ENCODE peak calls at places on chromosomes 7 and 10, in six cellular contexts. F is astrocyte of the spinal cord, O is epithelial cell of esophagus, J is cardiac muscle cell, B is HCT116, I is progenitor cell of endocrine pancreas. C is an unnamed sample.

GRCh38 chr7:88202799-88203198 is 17.0 kb downstream of the SRI start:
- DNase-seq in B (no peak), J (no peak), I (no peak), O (no peak), F (no peak), C (no peak)

GRCh38 chr10:23525406-23525805 is 86.5 kb downstream of the OTUD1 start:
- DNase-seq in J (peak), F (peak), I (no peak), O (peak), B (no peak), C (peak)

GRCh38 chr7:1309996-1310395 is 77.3 kb downstream of the UNCX start:
- DNase-seq in B (no peak), J (no peak), O (no peak), I (no peak), F (no peak), C (no peak)

GRCh38 chr7:44307905-44308740 is 17.3 kb downstream of the CAMK2B start:
- DNase-seq in O (peak), B (no peak), F (no peak), I (no peak), J (no peak), C (no peak)

GRCh38 chr7:5431485-5432118 is 8.0 kb upstream of the TNRC18 start:
- DNase-seq in B (no peak), J (no peak), F (no peak), O (no peak), I (no peak), C (no peak)

GRCh38 chr7:11458736-11459483 is 373.1 kb downstream of the THSD7A start:
- DNase-seq in F (peak), I (no peak), B (no peak), J (no peak), O (peak), C (peak)

GRCh38 chr7:28922618-28923331 is 35.4 kb downstream of the TRIL start:
- DNase-seq in O (peak), B (peak), F (peak), J (peak), I (peak), C (peak)

GRCh38 chr7:27161214-27161720 is 4.1 kb downstream of the HOXA9 start:
- DNase-seq in B (no peak), F (no peak), I (no peak), J (no peak), O (no peak), C (no peak)

GRCh38 chr7:29946428-29947186 is 43.0 kb downstream of the SCRN1 start:
- DNase-seq in B (peak), F (peak), O (peak), J (peak), I (no peak), C (peak)

GRCh38 chr7:13055732-13056369 is 368.4 kb downstream of the ARL4A start:
- DNase-seq in B (no peak), I (no peak), J (no peak), F (no peak), O (no peak), C (no peak)

GRCh38 chr10:3754727-3755439 is 30.1 kb downstream of the KLF6 start:
- DNase-seq in F (peak), I (no peak), J (no peak), O (peak), B (peak), C (peak)

GRCh38 chr10:110857265-110858158 is 14.2 kb upstream of the PDCD4 start:
- DNase-seq in J (no peak), B (no peak), I (no peak), F (no peak), O (peak), C (no peak)

GRCh38 chr10:23437987-23438546 is 808 bp upstream of the OTUD1 start:
- DNase-seq in O (no peak), J (no peak), B (no peak), I (no peak), F (no peak), C (no peak)

GRCh38 chr7:102993532-102994029 is 80.8 kb downstream of the LRRC17 start:
- DNase-seq in O (no peak), J (no peak), F (peak), B (no peak), I (no peak), C (no peak)

GRCh38 chr7:144454256-144455039 is 51.0 kb upstream of the NOBOX start:
- DNase-seq in F (peak), B (peak), I (no peak), J (no peak), O (peak), C (no peak)

GRCh38 chr10:117005454-117006055 is 568 bp upstream of the SHTN1 start:
- DNase-seq in B (peak), J (peak), F (no peak), O (no peak), I (peak), C (peak)

GRCh38 chr7:151172273-151173141 is 5.0 kb upstream of the GBX1 start:
- DNase-seq in J (peak), O (peak), F (peak), I (peak), B (peak), C (peak)

GRCh38 chr10:22550732-22551131 is 163.6 kb downstream of the PIP4K2A start:
- DNase-seq in F (peak), J (peak), B (peak), O (peak), I (no peak), C (peak)

GRCh38 chr10:3151889-3152565 is 20.6 kb downstream of the PITRM1 start:
- DNase-seq in O (no peak), B (no peak), F (no peak), J (no peak), I (no peak), C (no peak)

GRCh38 chr10:99766282-99766681 is 16.2 kb upstream of the ABCC2 start:
- DNase-seq in F (no peak), B (no peak), O (no peak), I (no peak), J (no peak), C (no peak)

GRCh38 chr7:157928808-157929425 is 592.1 kb downstream of the DNAJB6 start:
- DNase-seq in J (no peak), I (no peak), O (no peak), F (no peak), B (no peak), C (no peak)

GRCh38 chr7:3107889-3108570 is 64.4 kb upstream of the CARD11 start:
- DNase-seq in J (no peak), I (no peak), F (no peak), O (peak), B (no peak), C (peak)

GRCh38 chr10:103276251-103276936 is 544 bp upstream of the INA start:
- DNase-seq in O (no peak), F (no peak), J (no peak), I (no peak), B (no peak), C (no peak)

GRCh38 chr7:17103984-17104383 is 194.5 kb upstream of the AHR start:
- DNase-seq in I (no peak), J (peak), O (no peak), B (no peak), F (no peak), C (no peak)

GRCh38 chr10:33812586-33812985 is 478.1 kb upstream of the NRP1 start:
- DNase-seq in O (no peak), F (no peak), J (no peak), I (no peak), B (no peak), C (no peak)

GRCh38 chr7:96526492-96526891 is 183.2 kb downstream of the SEM1 start:
- DNase-seq in F (no peak), B (no peak), I (no peak), O (no peak), J (no peak), C (no peak)

GRCh38 chr10:114343623-114344306 is 60.5 kb downstream of the AFAP1L2 start:
- DNase-seq in I (no peak), B (no peak), J (no peak), O (no peak), F (peak), C (no peak)

GRCh38 chr7:69934475-69934903 is 336.2 kb downstream of the AUTS2 start:
- DNase-seq in I (no peak), F (no peak), B (no peak), O (no peak), J (peak), C (no peak)

GRCh38 chr7:65251851-65252620 is 121.6 kb upstream of the ZNF92 start:
- DNase-seq in F (peak), B (peak), J (peak), O (peak), I (peak), C (peak)

GRCh38 chr10:91756286-91756685 is 41.9 kb upstream of the TNKS2 start:
- DNase-seq in B (no peak), J (no peak), I (no peak), O (peak), F (peak), C (no peak)

GRCh38 chr10:89043052-89043451 is 52.5 kb downstream of the FAS start:
- DNase-seq in I (no peak), O (peak), B (no peak), F (no peak), J (no peak), C (no peak)

GRCh38 chr10:63268139-63268797 is 135.1 kb downstream of the NRBF2 start:
- DNase-seq in B (no peak), O (peak), I (no peak), F (peak), J (peak), C (no peak)

GRCh38 chr10:8136745-8137144 is 82.3 kb downstream of the GATA3 start:
- DNase-seq in I (no peak), B (no peak), O (no peak), F (no peak), J (no peak), C (no peak)

GRCh38 chr7:38179719-38180333 is 1.8 kb downstream of the STARD3NL start:
- DNase-seq in F (no peak), J (no peak), B (no peak), I (no peak), O (no peak), C (no peak)

GRCh38 chr10:132808568-132809236 is 22.8 kb upstream of the NKX6-2 start:
- DNase-seq in O (no peak), J (no peak), B (no peak), F (no peak), I (no peak), C (no peak)

GRCh38 chr7:108225531-108226181 is 95.5 kb upstream of the LAMB4 start:
- DNase-seq in O (no peak), F (no peak), J (no peak), B (no peak), I (no peak), C (no peak)
- TF ChIP-seq CTCF in O (no peak), F (no peak), J (no peak), B (no peak), I (no peak), C (no peak)

GRCh38 chr10:84059526-84059925 is 79.8 kb upstream of the GHITM start:
- DNase-seq in B (no peak), O (no peak), F (no peak), J (no peak), I (no peak), C (no peak)
- TF ChIP-seq CTCF in B (no peak), O (peak), F (no peak), J (peak), I (no peak), C (no peak)

GRCh38 chr10:119426699-119427098 is 115.8 kb downstream of the RGS10 start:
- DNase-seq in I (no peak), J (no peak), F (no peak), B (no peak), O (no peak), C (no peak)

GRCh38 chr10:119427263-119427864 is 115.2 kb downstream of the RGS10 start:
- DNase-seq in F (no peak), I (no peak), B (no peak), O (no peak), J (no peak), C (no peak)

GRCh38 chr10:119431034-119431767 is 111.3 kb downstream of the RGS10 start:
- DNase-seq in O (no peak), B (no peak), F (no peak), J (no peak), I (no peak), C (no peak)

GRCh38 chr10:119429771-119430170 is 112.7 kb downstream of the RGS10 start:
- DNase-seq in I (no peak), F (no peak), B (no peak), O (no peak), J (no peak), C (no peak)

DNA sequence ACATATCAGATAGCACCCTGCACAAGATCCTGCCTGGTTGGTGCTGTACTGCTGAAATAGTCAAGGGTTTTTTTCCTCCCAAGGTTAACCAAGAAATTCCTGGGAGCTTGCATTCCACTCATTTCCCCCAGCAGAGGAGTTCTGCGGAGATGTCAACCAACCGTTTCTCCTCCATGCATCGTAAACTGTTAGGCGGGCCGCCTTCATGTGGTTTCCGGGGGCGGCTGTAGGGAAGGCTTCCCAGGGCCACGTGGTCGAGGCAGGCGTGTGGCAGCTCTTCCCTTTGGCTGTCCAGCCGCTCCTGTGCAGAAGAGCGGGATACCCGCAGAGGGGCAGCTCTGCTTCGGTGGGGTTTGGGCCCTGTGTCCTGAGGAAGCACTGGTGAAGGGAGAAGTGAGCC is 113.7 kb downstream of the RGS10 start:
- DNase-seq in I (no peak), J (no peak), O (no peak), B (no peak), F (peak), C (no peak)
- TF ChIP-seq CTCF in I (no peak), J (no peak), O (no peak), B (no peak), F (no peak), C (no peak)

GRCh38 chr7:79272938-79273337 is 180.5 kb downstream of the MAGI2 start:
- DNase-seq in J (no peak), F (peak), O (no peak), I (no peak), B (no peak), C (no peak)

GRCh38 chr7:79272066-79272669 is 181.3 kb downstream of the MAGI2 start:
- DNase-seq in I (no peak), B (peak), F (peak), O (peak), J (peak), C (no peak)

GRCh38 chr7:79268730-79269129 is 184.7 kb downstream of the MAGI2 start:
- DNase-seq in F (no peak), O (no peak), B (no peak), J (no peak), I (no peak), C (no peak)
- TF ChIP-seq CTCF in F (no peak), O (no peak), B (no peak), J (no peak), I (no peak), C (no peak)

GRCh38 chr7:130351664-130352015 is 7.0 kb downstream of the CPA5 start:
- DNase-seq in J (no peak), F (no peak), I (no peak), O (no peak), B (no peak), C (no peak)

GRCh38 chr7:130352335-130353074 is 7.9 kb downstream of the CPA5 start:
- DNase-seq in O (peak), F (peak), I (no peak), B (no peak), J (no peak), C (no peak)

GRCh38 chr7:130350945-130351663 is 6.5 kb downstream of the CPA5 start:
- DNase-seq in I (no peak), F (no peak), J (peak), B (no peak), O (no peak), C (no peak)

GRCh38 chr7:130356121-130356759 is 11.6 kb downstream of the CPA5 start:
- DNase-seq in O (peak), B (peak), J (peak), I (peak), F (peak), C (peak)

DNA sequence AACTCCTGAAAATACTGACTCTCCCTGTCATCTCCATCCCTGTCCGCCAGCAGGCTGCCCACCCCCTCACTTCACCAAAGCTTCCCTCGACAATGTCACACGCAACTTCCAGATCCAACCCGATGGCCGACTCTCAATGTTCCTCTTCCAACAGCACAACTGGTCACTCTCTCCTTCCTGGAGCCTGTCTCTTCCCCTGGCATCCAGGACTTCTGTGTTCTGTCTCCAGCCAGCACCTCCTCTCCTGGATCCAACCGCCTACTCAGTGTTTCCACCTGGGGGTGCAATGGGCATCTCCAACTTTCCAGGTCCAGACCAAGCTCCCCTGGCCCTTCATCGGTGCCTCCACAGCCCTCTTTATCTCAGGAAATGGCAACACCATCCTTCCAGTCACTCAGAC is 8.6 kb downstream of the CPA5 start:
- DNase-seq in F (no peak), O (no peak), J (no peak), I (no peak), B (no peak), C (no peak)
- TF ChIP-seq CTCF in F (no peak), O (no peak), J (no peak), I (no peak), B (no peak), C (no peak)